ENCODE peak calls at places on chromosomes 7 and 10, in ten cellular contexts. Y, V, Q, F, O, W, X, S, U and N are unnamed samples.

GRCh38 chr10:78401882-78402367 is 368.3 kb downstream of the RPS24 start:
- DNase-seq in Y (peak; percentile 51), V (no peak), Q (no peak), F (no peak), O (no peak), W (no peak), X (no peak), S (no peak), U (no peak), N (no peak)

GRCh38 chr7:974820-975681 is at the start of gene COX19:
- DNase-seq in Y (peak; percentile 95), V (peak; percentile 91), Q (peak; percentile 95), F (peak; percentile 94), O (peak; percentile 69), W (peak; percentile 96), X (no peak), S (peak; percentile 87), U (peak; percentile 92), N (peak; percentile 98)

GRCh38 chr7:157416011-157416410 is 79.2 kb downstream of the DNAJB6 start:
- DNase-seq in Y (no peak), V (no peak), Q (no peak), F (no peak), O (no peak), W (no peak), X (no peak), S (no peak), U (no peak), N (no peak)

GRCh38 chr7:95470452-95470851 is 15.3 kb upstream of the ASB4 start:
- DNase-seq in Y (peak; percentile 72), V (peak; percentile 25), Q (no peak), F (no peak), O (no peak), W (peak; percentile 67), X (no peak), S (no peak), U (peak; percentile 83), N (no peak)

GRCh38 chr10:34102237-34102673 is 712.8 kb downstream of the PARD3 start:
- DNase-seq in Y (peak; percentile 83), V (peak; percentile 35), Q (peak; percentile 81), F (peak; percentile 63), O (no peak), W (no peak), X (no peak), S (no peak), U (no peak), N (peak; percentile 62)

GRCh38 chr10:21264271-21264670 is 261.2 kb downstream of the SKIDA1 start:
- DNase-seq in Y (no peak), V (no peak), Q (no peak), F (no peak), O (no peak), W (no peak), X (no peak), S (no peak), U (no peak), N (no peak)

GRCh38 chr7:121039510-121039822 is 51.0 kb downstream of the CPED1 start:
- DNase-seq in Y (no peak), V (no peak), Q (no peak), F (no peak), O (no peak), W (no peak), X (no peak), S (no peak), U (no peak), N (no peak)

GRCh38 chr7:69630292-69630691 is 32.0 kb downstream of the AUTS2 start:
- DNase-seq in Y (peak; percentile 77), V (peak; percentile 1), Q (no peak), F (no peak), O (peak; percentile 15), W (peak; percentile 16), X (no peak), S (no peak), U (peak; percentile 25), N (no peak)

GRCh38 chr10:60338002-60338564 is 51.6 kb downstream of the ANK3 start:
- DNase-seq in Y (no peak), V (no peak), Q (no peak), F (no peak), O (no peak), W (no peak), X (no peak), S (no peak), U (no peak), N (no peak)

GRCh38 chr7:134414109-134414508 is 44.8 kb downstream of the AKR1B1 start:
- DNase-seq in Y (no peak), V (no peak), Q (no peak), F (no peak), O (no peak), W (no peak), X (no peak), S (no peak), U (no peak), N (peak; percentile 46)

GRCh38 chr10:68550747-68551411 is 9.3 kb upstream of the TET1 start:
- DNase-seq in Y (peak; percentile 92), V (peak; percentile 74), Q (no peak), F (peak; percentile 77), O (peak; percentile 65), W (peak; percentile 83), X (no peak), S (no peak), U (peak; percentile 86), N (no peak)

GRCh38 chr10:84264611-84265141 is 19.8 kb downstream of the RGR start:
- DNase-seq in Y (peak; percentile 69), V (peak; percentile 85), Q (no peak), F (peak; percentile 90), O (peak; percentile 18), W (peak; percentile 67), X (peak; percentile 93), S (peak; percentile 1), U (peak; percentile 58), N (peak; percentile 87)

GRCh38 chr10:51366044-51366443 is 291.8 kb downstream of the PRKG1 start:
- DNase-seq in Y (peak; percentile 22), V (no peak), Q (no peak), F (no peak), O (no peak), W (no peak), X (no peak), S (no peak), U (no peak), N (no peak)

GRCh38 chr10:36942616-36943015 is 182.8 kb upstream of the ANKRD30A start:
- DNase-seq in Y (no peak), V (no peak), Q (no peak), F (no peak), O (no peak), W (no peak), X (no peak), S (no peak), U (no peak), N (no peak)

GRCh38 chr7:46908770-46909169 is 673.1 kb downstream of the TNS3 start:
- DNase-seq in Y (peak; percentile 89), V (no peak), Q (no peak), F (no peak), O (peak; percentile 60), W (no peak), X (no peak), S (no peak), U (no peak), N (no peak)

GRCh38 chr10:86974484-86974883 is 6.2 kb downstream of the ADIRF start:
- DNase-seq in Y (no peak), V (no peak), Q (no peak), F (no peak), O (no peak), W (no peak), X (peak; percentile 28), S (no peak), U (no peak), N (no peak)

GRCh38 chr10:113108180-113108835 is 158.3 kb downstream of the TCF7L2 start:
- DNase-seq in Y (no peak), V (no peak), Q (no peak), F (no peak), O (no peak), W (no peak), X (no peak), S (no peak), U (peak; percentile 55), N (no peak)

GRCh38 chr7:27211694-27212316 is 11.9 kb upstream of the HOXA13 start:
- DNase-seq in Y (no peak), V (no peak), Q (no peak), F (no peak), O (no peak), W (no peak), X (no peak), S (no peak), U (no peak), N (no peak)
- TF ChIP-seq CTCF in Y (no peak), V (no peak), Q (no peak), F (no peak), O (no peak), W (no peak), X (no peak), S (no peak), U (no peak), N (no peak)

DNA sequence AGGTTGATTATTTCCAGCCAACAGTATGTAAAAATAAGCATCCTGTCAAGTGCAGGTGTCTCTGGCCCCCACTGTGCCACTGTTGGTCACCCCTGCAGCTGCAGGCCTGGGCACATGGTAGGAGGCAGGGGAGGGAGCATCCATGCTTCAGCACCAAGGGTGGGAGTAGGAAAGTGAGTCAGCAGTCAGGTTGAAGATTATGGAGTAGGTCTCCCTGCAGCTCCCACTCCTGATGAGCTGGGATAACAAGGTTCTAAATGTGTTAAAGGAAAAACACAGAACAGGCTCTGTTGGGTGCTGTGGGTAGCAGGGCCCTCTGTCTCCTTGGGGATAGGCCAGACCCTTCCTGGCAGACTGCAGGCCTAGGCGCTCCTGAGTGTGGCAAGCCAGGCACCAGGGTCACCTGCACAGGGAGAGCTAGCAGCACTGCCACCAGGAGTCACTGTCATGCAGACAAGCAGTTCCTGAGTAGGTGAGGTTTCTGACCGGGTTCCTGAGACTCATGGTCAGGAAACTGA is 59.3 kb downstream of the NUDCD3 start:
- DNase-seq in Y (no peak), V (peak; percentile 23), Q (no peak), F (peak; percentile 73), O (no peak), W (peak; percentile 72), X (no peak), S (no peak), U (peak; percentile 27), N (no peak)
- TF ChIP-seq CTCF in Y (no peak), V (no peak), Q (no peak), F (peak; percentile 29), O (no peak), W (peak; percentile 50), X (no peak), S (no peak), U (no peak), N (no peak)

GRCh38 chr10:62414359-62414758 is 40.2 kb downstream of the ZNF365 start:
- DNase-seq in Y (no peak), V (no peak), Q (no peak), F (no peak), O (no peak), W (no peak), X (no peak), S (no peak), U (no peak), N (no peak)
- TF ChIP-seq CTCF in Y (peak; percentile 18), V (no peak), Q (peak; percentile 20), F (no peak), O (no peak), W (no peak), X (no peak), S (no peak), U (no peak), N (peak; percentile 22)

DNA sequence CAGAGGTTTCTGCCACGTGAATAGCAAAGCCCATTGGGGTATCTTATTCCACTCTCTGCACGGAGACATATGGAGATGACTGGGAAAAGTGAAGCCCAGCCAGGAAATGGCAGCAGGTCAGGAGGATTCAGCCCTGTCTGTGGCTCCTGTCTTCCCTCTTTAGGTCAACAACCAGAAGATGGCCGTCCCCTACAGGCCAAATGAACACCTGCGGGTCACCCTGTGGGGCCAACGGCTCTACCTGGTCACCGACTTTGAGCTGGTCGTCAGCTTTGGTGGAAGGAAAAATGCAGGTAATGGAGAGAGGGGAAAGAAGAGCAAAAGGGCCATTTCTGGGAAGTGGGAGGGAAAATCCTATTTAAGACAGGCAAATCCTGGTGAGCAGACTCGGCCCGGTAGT is 38.3 kb downstream of the EPHB4 start:
- DNase-seq in Y (no peak), V (no peak), Q (no peak), F (no peak), O (no peak), W (no peak), X (no peak), S (no peak), U (no peak), N (no peak)
- TF ChIP-seq CTCF in Y (peak; percentile 16), V (no peak), Q (no peak), F (no peak), O (no peak), W (no peak), X (no peak), S (no peak), U (no peak), N (no peak)